ENCODE peak calls at places on chromosomes 3 and 15, in four cellular contexts. S is NCI-H1436, C is brain microvascular endothelial cell, Y is NCI-H1092. J is an unnamed sample.

GRCh38 chr3:124770341-124771082 is 40.3 kb downstream of the UMPS start:
- DNase-seq in S (no peak), C (no peak), Y (no peak), J (no peak)

GRCh38 chr15:74664028-74664616 is 31.7 kb downstream of the EDC3 start:
- DNase-seq in S (no peak), C (peak; percentile 16), Y (no peak), J (no peak)

GRCh38 chr3:82715091-82715856 is 953.8 kb upstream of the GBE1 start:
- DNase-seq in S (no peak), C (no peak), Y (no peak), J (no peak)

GRCh38 chr15:83809345-83809744 is 155.4 kb downstream of the ADAMTSL3 start:
- DNase-seq in S (no peak), C (no peak), Y (no peak), J (no peak)

GRCh38 chr3:150433347-150433746 is 25.2 kb downstream of the TSC22D2 start:
- DNase-seq in S (no peak), C (no peak), Y (no peak), J (no peak)

GRCh38 chr3:143343944-143344343 is 224.4 kb downstream of the CHST2 start:
- DNase-seq in S (no peak), C (no peak), Y (no peak), J (no peak)

GRCh38 chr3:98705694-98706093 is 57.4 kb upstream of the ST3GAL6 start:
- DNase-seq in S (no peak), C (peak; percentile 36), Y (no peak), J (no peak)

GRCh38 chr3:179743913-179744312 is 91.1 kb downstream of the USP13 start:
- DNase-seq in S (no peak), C (no peak), Y (no peak), J (no peak)

GRCh38 chr15:68789921-68790575 is 30.6 kb downstream of the ANP32A start:
- DNase-seq in S (no peak), C (peak; percentile 53), Y (no peak), J (no peak)

GRCh38 chr3:14248477-14248848 is 69.8 kb downstream of the LSM3 start:
- DNase-seq in S (no peak), C (no peak), Y (no peak), J (no peak)

GRCh38 chr3:158488670-158489069 is 82.3 kb upstream of the MLF1 start:
- DNase-seq in S (no peak), C (no peak), Y (no peak), J (no peak)

GRCh38 chr15:68354268-68354667 is 76.7 kb downstream of the FEM1B start:
- DNase-seq in S (no peak), C (no peak), Y (no peak), J (no peak)

GRCh38 chr3:149020839-149021252 is 29.5 kb downstream of the GYG1 start:
- DNase-seq in S (no peak), C (no peak), Y (no peak), J (no peak)

GRCh38 chr3:41592753-41593152 is 369.1 kb downstream of the ULK4 start:
- DNase-seq in S (no peak), C (no peak), Y (no peak), J (no peak)

GRCh38 chr15:24761704-24762302 is 86.2 kb downstream of the NPAP1 start:
- DNase-seq in S (no peak), C (no peak), Y (no peak), J (no peak)

GRCh38 chr15:48096813-48097212 is 24.0 kb upstream of the SLC24A5 start:
- DNase-seq in S (no peak), C (peak; percentile 92), Y (no peak), J (no peak)

GRCh38 chr3:55481067-55481917 is 5.8 kb downstream of the WNT5A start:
- DNase-seq in S (no peak), C (peak; percentile 59), Y (no peak), J (no peak)

GRCh38 chr3:150348500-150348899 is 59.6 kb upstream of the TSC22D2 start:
- DNase-seq in S (no peak), C (peak; percentile 92), Y (no peak), J (no peak)

GRCh38 chr3:13520326-13520880 is 28.5 kb upstream of the FBLN2 start:
- DNase-seq in S (no peak), C (no peak), Y (no peak), J (no peak)

GRCh38 chr3:156250550-156250949 is 130.2 kb downstream of the KCNAB1 start:
- DNase-seq in S (no peak), C (no peak), Y (no peak), J (no peak)

GRCh38 chr15:77025471-77025901 is 30.6 kb downstream of the PSTPIP1 start:
- DNase-seq in S (no peak), C (no peak), Y (no peak), J (no peak)

GRCh38 chr3:108243243-108243642 is 21.0 kb upstream of the IFT57 start:
- DNase-seq in S (no peak), C (no peak), Y (no peak), J (no peak)

GRCh38 chr3:186427627-186428026 is 65.6 kb upstream of the DGKG start:
- DNase-seq in S (no peak), C (peak; percentile 78), Y (peak; percentile 13), J (no peak)

GRCh38 chr3:151156618-151157216 is 46.3 kb downstream of the GPR171 start:
- DNase-seq in S (peak; percentile 73), C (peak; percentile 43), Y (no peak), J (peak; percentile 34)

GRCh38 chr3:9079674-9080073 is 116.4 kb upstream of the RAD18 start:
- DNase-seq in S (no peak), C (peak; percentile 7), Y (no peak), J (no peak)

GRCh38 chr3:98596902-98597500 is 3.6 kb upstream of the CPOX start:
- DNase-seq in S (peak; percentile 3), C (peak; percentile 22), Y (no peak), J (no peak)

GRCh38 chr3:100665230-100665629 is 44.1 kb upstream of the TFG start:
- DNase-seq in S (no peak), C (no peak), Y (no peak), J (no peak)

GRCh38 chr3:105944721-105945120 is 75.9 kb upstream of the CBLB start:
- DNase-seq in S (no peak), C (peak; percentile 84), Y (no peak), J (no peak)

GRCh38 chr3:73773228-73773627 is 148.5 kb upstream of the PDZRN3 start:
- DNase-seq in S (no peak), C (no peak), Y (no peak), J (no peak)

J was measured in CD8-positive, alpha-beta T cell.